ENCODE peak calls at places on chromosomes 11 and 22, in nine cellular contexts. One of them, this sample, is unnamed.

GRCh38 chr22:28139993-28140392 is 220.9 kb upstream of the PITPNB start:
- DNase-seq in GM12878: no peak
- DNase-seq in testis: no peak
- DNase-seq in IMR-90: peak; percentile 93
- DNase-seq in body of pancreas: no peak
- DNase-seq in breast epithelium: no peak
- DNase-seq in heart left ventricle: no peak
- DNase-seq in HCT116: no peak
- DNase-seq in stomach: no peak
- DNase-seq in this sample: no peak

GRCh38 chr22:37455896-37456295 is 28.6 kb upstream of the ELFN2 start:
- DNase-seq in GM12878: no peak
- DNase-seq in breast epithelium: no peak
- DNase-seq in stomach: no peak
- DNase-seq in testis: no peak
- DNase-seq in body of pancreas: no peak
- DNase-seq in heart left ventricle: no peak
- DNase-seq in HCT116: no peak
- DNase-seq in IMR-90: peak; percentile 12
- DNase-seq in this sample: no peak

GRCh38 chr11:129798212-129798611 is 17.4 kb upstream of the TMEM45B start:
- DNase-seq in HCT116: no peak
- DNase-seq in body of pancreas: no peak
- DNase-seq in GM12878: no peak
- DNase-seq in stomach: no peak
- DNase-seq in heart left ventricle: no peak
- DNase-seq in IMR-90: no peak
- DNase-seq in testis: no peak
- DNase-seq in breast epithelium: no peak
- DNase-seq in this sample: no peak

GRCh38 chr11:47010192-47010591 is 73.6 kb downstream of the CSTPP1 start:
- DNase-seq in stomach: no peak
- DNase-seq in GM12878: no peak
- DNase-seq in HCT116: no peak
- DNase-seq in breast epithelium: no peak
- DNase-seq in IMR-90: peak; percentile 21
- DNase-seq in body of pancreas: peak; percentile 17
- DNase-seq in testis: no peak
- DNase-seq in heart left ventricle: no peak
- DNase-seq in this sample: no peak

GRCh38 chr11:14967581-14968214 is 4.5 kb downstream of the CALCA start:
- DNase-seq in body of pancreas: no peak
- DNase-seq in heart left ventricle: no peak
- DNase-seq in stomach: no peak
- DNase-seq in testis: no peak
- DNase-seq in GM12878: no peak
- DNase-seq in breast epithelium: no peak
- DNase-seq in IMR-90: no peak
- DNase-seq in HCT116: no peak
- DNase-seq in this sample: no peak

GRCh38 chr11:10866893-10867331 is 9.1 kb upstream of the ZBED5 start:
- DNase-seq in stomach: no peak
- DNase-seq in HCT116: no peak
- DNase-seq in heart left ventricle: no peak
- DNase-seq in GM12878: no peak
- DNase-seq in IMR-90: peak; percentile 87
- DNase-seq in body of pancreas: no peak
- DNase-seq in breast epithelium: no peak
- DNase-seq in testis: no peak
- DNase-seq in this sample: no peak

GRCh38 chr11:110758012-110758411 is 45.8 kb upstream of the ARHGAP20 start:
- DNase-seq in IMR-90: peak; percentile 22
- DNase-seq in HCT116: no peak
- DNase-seq in GM12878: no peak
- DNase-seq in breast epithelium: no peak
- DNase-seq in heart left ventricle: no peak
- DNase-seq in stomach: no peak
- DNase-seq in body of pancreas: no peak
- DNase-seq in testis: no peak
- DNase-seq in this sample: no peak

GRCh38 chr22:47165998-47166397 is 403.5 kb downstream of the TBC1D22A start:
- DNase-seq in HCT116: no peak
- DNase-seq in stomach: no peak
- DNase-seq in GM12878: no peak
- DNase-seq in breast epithelium: no peak
- DNase-seq in IMR-90: no peak
- DNase-seq in testis: no peak
- DNase-seq in heart left ventricle: peak; percentile 50
- DNase-seq in body of pancreas: peak; percentile 1
- DNase-seq in this sample: peak; percentile 23

GRCh38 chr22:27241430-27242110 is 560.0 kb downstream of the MN1 start:
- DNase-seq in testis: peak; percentile 46
- DNase-seq in breast epithelium: no peak
- DNase-seq in IMR-90: no peak
- DNase-seq in stomach: peak; percentile 43
- DNase-seq in GM12878: no peak
- DNase-seq in body of pancreas: peak; percentile 93
- DNase-seq in heart left ventricle: peak; percentile 68
- DNase-seq in HCT116: no peak
- DNase-seq in this sample: no peak

GRCh38 chr11:93623938-93624337 is 37.5 kb upstream of the CEP295 start:
- DNase-seq in GM12878: no peak
- DNase-seq in heart left ventricle: no peak
- DNase-seq in breast epithelium: no peak
- DNase-seq in stomach: no peak
- DNase-seq in body of pancreas: no peak
- DNase-seq in HCT116: no peak
- DNase-seq in IMR-90: no peak
- DNase-seq in testis: no peak
- DNase-seq in this sample: no peak
- TF ChIP-seq POLR2A in GM12878: no peak
- TF ChIP-seq POLR2A in heart left ventricle: no peak
- TF ChIP-seq POLR2A in breast epithelium: no peak
- TF ChIP-seq POLR2A in stomach: no peak
- TF ChIP-seq POLR2A in body of pancreas: no peak
- TF ChIP-seq POLR2A in HCT116: no peak
- TF ChIP-seq POLR2A in IMR-90: no peak
- TF ChIP-seq POLR2A in testis: no peak
- TF ChIP-seq POLR2A in this sample: no peak

GRCh38 chr11:118708296-118708695 is 28.8 kb upstream of the TREH start:
- DNase-seq in body of pancreas: no peak
- DNase-seq in heart left ventricle: no peak
- DNase-seq in testis: no peak
- DNase-seq in IMR-90: no peak
- DNase-seq in GM12878: no peak
- DNase-seq in HCT116: no peak
- DNase-seq in breast epithelium: no peak
- DNase-seq in stomach: no peak
- DNase-seq in this sample: no peak
- H3K27me3 ChIP-seq in body of pancreas: no peaks in the 10 kb centered on the region
- H3K27me3 ChIP-seq in heart left ventricle: no peaks in the 10 kb centered on the region
- H3K27me3 ChIP-seq in testis: no peaks in the 10 kb centered on the region
- H3K27me3 ChIP-seq in IMR-90: peaks cover 29% of the 10 kb centered on the region
- H3K27me3 ChIP-seq in GM12878: no peaks in the 10 kb centered on the region
- H3K27me3 ChIP-seq in HCT116: no peaks in the 10 kb centered on the region
- H3K27me3 ChIP-seq in breast epithelium: no peaks in the 10 kb centered on the region
- H3K27me3 ChIP-seq in stomach: no peaks in the 10 kb centered on the region
- H3K27me3 ChIP-seq in this sample: no peaks in the 10 kb centered on the region

DNA sequence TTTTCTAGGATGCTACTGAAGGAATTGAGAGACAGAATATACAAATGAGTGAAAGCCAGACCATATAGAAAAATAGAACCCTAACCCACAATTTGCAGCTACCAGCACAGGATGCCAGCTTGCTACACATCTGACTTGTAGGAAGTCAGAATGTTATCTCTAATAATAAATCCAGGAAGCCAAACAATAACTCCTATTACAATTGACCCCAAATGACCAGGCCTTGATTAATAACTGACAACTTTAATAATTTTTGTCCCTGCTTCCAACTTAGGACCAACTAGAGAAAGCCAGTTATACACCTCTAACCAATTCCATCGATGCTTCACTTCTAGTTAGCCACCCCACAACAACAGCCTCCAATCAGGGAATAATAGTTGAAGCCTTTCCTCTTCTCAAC is 193.4 kb downstream of the CASP12 start:
- DNase-seq in IMR-90: no peak
- DNase-seq in GM12878: no peak
- DNase-seq in heart left ventricle: no peak
- DNase-seq in HCT116: no peak
- DNase-seq in body of pancreas: no peak
- DNase-seq in testis: no peak
- DNase-seq in breast epithelium: no peak
- DNase-seq in stomach: no peak
- DNase-seq in this sample: no peak
- TF ChIP-seq POLR2A in IMR-90: no peak
- TF ChIP-seq POLR2A in GM12878: no peak
- TF ChIP-seq POLR2A in heart left ventricle: no peak
- TF ChIP-seq POLR2A in HCT116: no peak
- TF ChIP-seq POLR2A in body of pancreas: no peak
- TF ChIP-seq POLR2A in testis: no peak
- TF ChIP-seq POLR2A in breast epithelium: no peak
- TF ChIP-seq POLR2A in stomach: no peak
- TF ChIP-seq POLR2A in this sample: no peak

GRCh38 chr11:1546536-1547466 is 25.3 kb downstream of the DUSP8 start:
- DNase-seq in body of pancreas: peak; percentile 49
- DNase-seq in IMR-90: peak; percentile 21
- DNase-seq in GM12878: no peak
- DNase-seq in stomach: peak; percentile 60
- DNase-seq in testis: peak; percentile 45
- DNase-seq in breast epithelium: no peak
- DNase-seq in heart left ventricle: peak; percentile 71
- DNase-seq in HCT116: no peak
- DNase-seq in this sample: peak; percentile 56

GRCh38 chr11:1548221-1549070 is 23.6 kb downstream of the DUSP8 start:
- DNase-seq in stomach: peak; percentile 86
- DNase-seq in IMR-90: peak; percentile 42
- DNase-seq in heart left ventricle: peak; percentile 82
- DNase-seq in testis: peak; percentile 89
- DNase-seq in body of pancreas: peak; percentile 93
- DNase-seq in breast epithelium: peak; percentile 88
- DNase-seq in GM12878: no peak
- DNase-seq in HCT116: peak; percentile 62
- DNase-seq in this sample: peak; percentile 80

GRCh38 chr11:1547467-1548098 is 24.5 kb downstream of the DUSP8 start:
- DNase-seq in heart left ventricle: peak; percentile 68
- DNase-seq in stomach: no peak
- DNase-seq in HCT116: no peak
- DNase-seq in breast epithelium: no peak
- DNase-seq in GM12878: no peak
- DNase-seq in IMR-90: no peak
- DNase-seq in testis: no peak
- DNase-seq in body of pancreas: no peak
- DNase-seq in this sample: no peak

GRCh38 chr11:1546077-1546535 is 26.0 kb downstream of the DUSP8 start:
- DNase-seq in IMR-90: no peak
- DNase-seq in breast epithelium: no peak
- DNase-seq in testis: no peak
- DNase-seq in HCT116: no peak
- DNase-seq in stomach: no peak
- DNase-seq in GM12878: no peak
- DNase-seq in heart left ventricle: peak; percentile 60
- DNase-seq in body of pancreas: no peak
- DNase-seq in this sample: no peak

GRCh38 chr11:1549355-1550330 is 22.4 kb downstream of the DUSP8 start:
- DNase-seq in stomach: no peak
- DNase-seq in body of pancreas: no peak
- DNase-seq in heart left ventricle: peak; percentile 48
- DNase-seq in HCT116: no peak
- DNase-seq in breast epithelium: no peak
- DNase-seq in GM12878: no peak
- DNase-seq in testis: no peak
- DNase-seq in IMR-90: no peak
- DNase-seq in this sample: no peak
- H3K27me3 ChIP-seq in stomach: no peaks in the 10 kb centered on the region
- H3K27me3 ChIP-seq in body of pancreas: no peaks in the 10 kb centered on the region
- H3K27me3 ChIP-seq in heart left ventricle: peaks cover 6% of the 10 kb centered on the region
- H3K27me3 ChIP-seq in HCT116: no peaks in the 10 kb centered on the region
- H3K27me3 ChIP-seq in breast epithelium: peaks cover 3% of the 10 kb centered on the region
- H3K27me3 ChIP-seq in GM12878: no peaks in the 10 kb centered on the region
- H3K27me3 ChIP-seq in testis: no peaks in the 10 kb centered on the region
- H3K27me3 ChIP-seq in IMR-90: peaks cover 34% of the 10 kb centered on the region
- H3K27me3 ChIP-seq in this sample: peaks cover 5% of the 10 kb centered on the region

GRCh38 chr11:126282742-126283591 is at the start of gene TIRAP:
- DNase-seq in GM12878: no peak
- DNase-seq in body of pancreas: peak; percentile 71
- DNase-seq in heart left ventricle: peak; percentile 88
- DNase-seq in testis: peak; percentile 67
- DNase-seq in stomach: peak; percentile 73
- DNase-seq in breast epithelium: peak; percentile 40
- DNase-seq in IMR-90: peak; percentile 42
- DNase-seq in HCT116: no peak
- DNase-seq in this sample: peak; percentile 86
- TF ChIP-seq POLR2A in GM12878: peak; percentile 81
- TF ChIP-seq POLR2A in body of pancreas: peak; percentile 80
- TF ChIP-seq POLR2A in heart left ventricle: no peak
- TF ChIP-seq POLR2A in testis: no peak
- TF ChIP-seq POLR2A in stomach: no peak
- TF ChIP-seq POLR2A in breast epithelium: no peak
- TF ChIP-seq POLR2A in IMR-90: peak; percentile 31
- TF ChIP-seq POLR2A in HCT116: peak; percentile 49
- TF ChIP-seq POLR2A in this sample: peak; percentile 83

DNA sequence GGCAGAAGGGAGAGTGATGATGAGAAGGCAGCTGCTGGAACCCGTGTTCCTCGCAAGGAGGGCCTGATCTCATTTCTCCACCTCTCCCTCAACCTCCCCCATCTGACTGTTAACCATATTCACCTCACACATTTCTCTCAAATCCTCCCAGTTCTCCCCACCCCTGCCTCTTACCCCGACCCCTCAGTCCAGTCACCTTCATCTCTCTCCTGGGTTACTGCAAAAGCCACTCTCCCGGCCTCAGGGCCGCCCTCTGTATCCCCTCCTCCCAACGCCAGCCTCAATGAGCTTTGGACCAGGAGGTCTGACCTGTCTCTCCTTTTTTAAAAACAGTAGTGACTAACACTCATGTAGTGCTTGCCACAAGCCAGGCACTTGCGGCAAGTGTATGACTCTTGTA is 29.5 kb upstream of the LMO1 start:
- DNase-seq in stomach: no peak
- DNase-seq in IMR-90: no peak
- DNase-seq in body of pancreas: no peak
- DNase-seq in HCT116: no peak
- DNase-seq in GM12878: no peak
- DNase-seq in heart left ventricle: no peak
- DNase-seq in testis: no peak
- DNase-seq in breast epithelium: no peak
- DNase-seq in this sample: no peak
- H3K27me3 ChIP-seq in stomach: no peaks in the 10 kb centered on the region
- H3K27me3 ChIP-seq in IMR-90: peaks cover 21% of the 10 kb centered on the region
- H3K27me3 ChIP-seq in body of pancreas: no peaks in the 10 kb centered on the region
- H3K27me3 ChIP-seq in HCT116: peaks cover 4% of the 10 kb centered on the region
- H3K27me3 ChIP-seq in GM12878: peaks cover 2% of the 10 kb centered on the region
- H3K27me3 ChIP-seq in heart left ventricle: no peaks in the 10 kb centered on the region
- H3K27me3 ChIP-seq in testis: no peaks in the 10 kb centered on the region
- H3K27me3 ChIP-seq in breast epithelium: no peaks in the 10 kb centered on the region
- H3K27me3 ChIP-seq in this sample: no peaks in the 10 kb centered on the region

This sample was measured in right lobe of liver.